ENCODE peak calls at places on chromosomes 2 and 18, in ten cellular contexts. Q, U, A, D, W, K, E, L, M and Z are unnamed samples.

GRCh38 chr2:47725808-47726207 is 57.1 kb upstream of the MSH6 start:
- DNase-seq in M (no peak), A (no peak), Q (no peak), E (no peak), L (no peak), D (no peak), U (no peak), W (no peak), K (no peak), Z (no peak)

GRCh38 chr2:11075221-11075620 is 80.0 kb upstream of the SLC66A3 start:
- DNase-seq in U (no peak), D (no peak), M (no peak), A (no peak), K (no peak), W (no peak), E (no peak), L (no peak), Q (no peak), Z (no peak)

GRCh38 chr18:76972241-76972640 is 149.9 kb downstream of the ZNF236 start:
- DNase-seq in D (no peak), K (no peak), A (no peak), U (no peak), E (no peak), L (no peak), M (no peak), Q (no peak), W (no peak), Z (no peak)

GRCh38 chr2:131127076-131127475 is 21.9 kb downstream of the PLEKHB2 start:
- DNase-seq in K (no peak), E (no peak), Q (no peak), D (no peak), A (no peak), U (no peak), W (no peak), M (peak), L (no peak), Z (no peak)

GRCh38 chr2:104863585-104864279 is 9.8 kb downstream of the POU3F3 start:
- DNase-seq in W (no peak), E (no peak), U (no peak), Q (no peak), A (no peak), D (no peak), K (no peak), L (no peak), M (no peak), Z (no peak)

GRCh38 chr2:99879481-99879880 is 262.9 kb downstream of the AFF3 start:
- DNase-seq in D (no peak), A (no peak), U (no peak), W (no peak), L (no peak), Q (no peak), E (no peak), K (peak), M (no peak), Z (no peak)

GRCh38 chr18:37107748-37108522 is 279.0 kb downstream of the KIAA1328 start:
- DNase-seq in Q (no peak), D (peak), M (no peak), L (no peak), E (no peak), A (no peak), K (no peak), W (no peak), U (no peak), Z (no peak)

GRCh38 chr2:218129756-218130155 is 3.9 kb downstream of the CXCR2 start:
- DNase-seq in D (no peak), K (peak), A (no peak), U (no peak), L (no peak), Q (no peak), M (no peak), W (no peak), E (no peak), Z (no peak)

GRCh38 chr18:79940814-79941472 is 10.5 kb downstream of the SLC66A2 start:
- DNase-seq in M (no peak), W (no peak), Q (peak), U (no peak), D (no peak), E (no peak), A (no peak), L (no peak), K (no peak), Z (no peak)

GRCh38 chr18:24341361-24341760 is 56.3 kb downstream of the OSBPL1A start:
- DNase-seq in U (no peak), E (no peak), K (no peak), M (no peak), L (no peak), A (no peak), W (no peak), Q (no peak), D (no peak), Z (no peak)

GRCh38 chr2:6963727-6964126 is 46.5 kb downstream of the RNF144A start:
- DNase-seq in A (no peak), W (no peak), M (no peak), U (no peak), Q (no peak), D (no peak), L (no peak), K (no peak), E (no peak), Z (no peak)

GRCh38 chr2:23993736-23994269 is 16.1 kb upstream of the MFSD2B start:
- DNase-seq in A (no peak), K (no peak), E (no peak), Q (no peak), U (no peak), D (no peak), M (no peak), W (no peak), L (no peak), Z (no peak)

GRCh38 chr2:133732982-133733670 is 164.9 kb upstream of the NCKAP5 start:
- DNase-seq in K (peak), E (no peak), D (no peak), Q (no peak), A (no peak), M (no peak), L (no peak), U (no peak), W (no peak), Z (no peak)

GRCh38 chr2:120520929-120521912 is 175.3 kb downstream of the INHBB start:
- DNase-seq in W (no peak), Q (no peak), L (no peak), U (peak), A (peak), M (peak), D (no peak), K (peak), E (no peak), Z (peak)

GRCh38 chr2:201929627-201930026 is 104.0 kb upstream of the FZD7 start:
- DNase-seq in A (no peak), W (no peak), M (no peak), Q (no peak), K (no peak), L (no peak), D (peak), U (no peak), E (no peak), Z (no peak)

GRCh38 chr2:168192839-168193616 is 54.4 kb downstream of the STK39 start:
- DNase-seq in E (no peak), M (no peak), A (peak), Q (no peak), L (no peak), K (no peak), U (peak), D (no peak), W (no peak), Z (peak)

GRCh38 chr2:159249955-159250723 is 36.4 kb downstream of the WDSUB1 start:
- DNase-seq in K (peak), L (peak), D (peak), E (no peak), U (no peak), M (peak), W (no peak), A (no peak), Q (no peak), Z (no peak)

GRCh38 chr2:28355521-28356094 is 37.0 kb upstream of the FOSL2 start:
- DNase-seq in L (no peak), E (peak), D (no peak), Q (no peak), M (no peak), W (no peak), K (peak), U (no peak), A (no peak), Z (no peak)

GRCh38 chr2:31987454-31987853 is 23.4 kb downstream of the MEMO1 start:
- DNase-seq in W (no peak), A (no peak), D (no peak), U (no peak), E (no peak), L (no peak), M (no peak), K (no peak), Q (no peak), Z (no peak)

GRCh38 chr2:200305797-200306718 is at the start of gene SPATS2L:
- DNase-seq in M (peak), D (peak), Q (peak), E (peak), A (peak), U (peak), L (peak), K (peak), W (peak), Z (peak)

GRCh38 chr2:172811027-172811426 is 75.4 kb downstream of the RAPGEF4 start:
- DNase-seq in U (peak), L (no peak), A (no peak), K (peak), W (no peak), E (no peak), D (no peak), Q (no peak), M (no peak), Z (no peak)

GRCh38 chr2:85853499-85854165 is 35.2 kb downstream of the ST3GAL5 start:
- DNase-seq in U (peak), K (no peak), D (no peak), Q (no peak), L (no peak), A (no peak), M (no peak), E (no peak), W (no peak), Z (peak)

GRCh38 chr2:108573070-108573469 is 38.8 kb downstream of the LIMS1 start:
- DNase-seq in L (no peak), A (no peak), Q (no peak), K (peak), E (no peak), U (no peak), M (no peak), W (no peak), D (no peak), Z (no peak)

GRCh38 chr2:25290811-25291510 is 50.8 kb downstream of the DNMT3A start:
- DNase-seq in M (no peak), E (no peak), L (no peak), D (peak), K (no peak), Q (no peak), A (no peak), W (no peak), U (no peak), Z (no peak)